ENCODE peak calls at places on chromosomes 6 and 20, in nine cellular contexts. V is activated CD8-positive, alpha-beta memory T cell treated with anti-CD3 and anti-CD28 coated beads for 4 hours; Q is KBM-7; K is kidney glomerular epithelial cell; R is Jurkat, Clone E6-1; E is MV-4-11; B is spleen; W is stimulated activated naive B cell treated with anti-CD40 and anti-IgM and Interleukin-4, amounts not matched to agents 10 μg/mL and 1 μg/mL and 100 μg/mL, for 72 hours; A is naive thymus-derived CD4-positive, alpha-beta T cell. X is an unnamed sample.

GRCh38 chr20:18524646-18525045 is 16.9 kb downstream of the SEC23B start:
- DNase-seq in V (no peak), Q (no peak), K (no peak), R (no peak), E (no peak), B (no peak), W (no peak), A (no peak), X (no peak)

GRCh38 chr6:89270951-89271721 is 44.0 kb downstream of the GABRR2 start:
- DNase-seq in V (no peak), Q (peak; percentile 66), K (no peak), R (no peak), E (peak; percentile 74), B (no peak), W (no peak), A (no peak), X (peak; percentile 16)

GRCh38 chr6:147925826-147926225 is 416.8 kb upstream of the SASH1 start:
- DNase-seq in V (no peak), Q (no peak), K (no peak), R (no peak), E (no peak), B (no peak), W (no peak), A (no peak), X (no peak)

GRCh38 chr6:160015778-160016684 is 47.1 kb downstream of the IGF2R start:
- DNase-seq in V (no peak), Q (no peak), K (no peak), R (peak; percentile 92), E (peak; percentile 61), B (no peak), W (no peak), A (peak; percentile 52), X (no peak)

GRCh38 chr6:53325785-53326184 is 23.0 kb downstream of the ELOVL5 start:
- DNase-seq in V (no peak), Q (no peak), K (no peak), R (no peak), E (no peak), B (no peak), W (no peak), A (no peak), X (no peak)

GRCh38 chr20:59431014-59431413 is 130.6 kb downstream of the EDN3 start:
- DNase-seq in V (no peak), Q (no peak), K (no peak), R (no peak), E (no peak), B (no peak), W (no peak), A (no peak), X (no peak)

GRCh38 chr20:51456511-51457280 is 85.8 kb downstream of the NFATC2 start:
- DNase-seq in V (no peak), Q (peak; percentile 51), K (peak; percentile 97), R (no peak), E (peak; percentile 49), B (peak; percentile 90), W (no peak), A (no peak), X (no peak)

GRCh38 chr6:6486595-6486994 is 101.9 kb upstream of the LY86 start:
- DNase-seq in V (no peak), Q (no peak), K (no peak), R (no peak), E (no peak), B (no peak), W (no peak), A (no peak), X (no peak)

GRCh38 chr20:25024171-25024570 is 31.6 kb upstream of the APMAP start:
- DNase-seq in V (no peak), Q (no peak), K (no peak), R (no peak), E (no peak), B (peak; percentile 46), W (no peak), A (no peak), X (no peak)

GRCh38 chr6:53306819-53307347 is 41.9 kb downstream of the ELOVL5 start:
- DNase-seq in V (no peak), Q (no peak), K (peak; percentile 72), R (peak; percentile 66), E (no peak), B (no peak), W (peak; percentile 31), A (no peak), X (no peak)

GRCh38 chr6:46014511-46015118 is 1.0 kb downstream of the CLIC5 start:
- DNase-seq in V (no peak), Q (peak; percentile 9), K (no peak), R (no peak), E (no peak), B (peak; percentile 73), W (no peak), A (peak; percentile 21), X (no peak)

GRCh38 chr6:27213544-27214125 is 33.9 kb upstream of the PRSS16 start:
- DNase-seq in V (no peak), Q (no peak), K (no peak), R (no peak), E (no peak), B (no peak), W (no peak), A (no peak), X (no peak)

GRCh38 chr20:38804682-38805501 is 605 bp upstream of the PPP1R16B start:
- DNase-seq in V (peak; percentile 61), Q (peak; percentile 99), K (no peak), R (peak; percentile 95), E (peak; percentile 85), B (peak; percentile 91), W (peak; percentile 75), A (peak; percentile 86), X (no peak)

GRCh38 chr6:27327023-27327742 is 15.1 kb upstream of the POM121L2 start:
- DNase-seq in V (no peak), Q (no peak), K (no peak), R (no peak), E (no peak), B (no peak), W (no peak), A (no peak), X (no peak)

GRCh38 chr20:5714261-5715041 is 35.8 kb upstream of the SHLD1 start:
- DNase-seq in V (peak; percentile 45), Q (peak; percentile 61), K (no peak), R (peak; percentile 96), E (peak; percentile 14), B (no peak), W (no peak), A (peak; percentile 97), X (no peak)

GRCh38 chr6:157265630-157266029 is 57.7 kb downstream of the TMEM242 start:
- DNase-seq in V (no peak), Q (no peak), K (no peak), R (no peak), E (no peak), B (peak; percentile 32), W (no peak), A (no peak), X (no peak)

GRCh38 chr6:1745814-1746213 is 136.1 kb downstream of the FOXC1 start:
- DNase-seq in V (no peak), Q (no peak), K (peak; percentile 91), R (no peak), E (no peak), B (no peak), W (no peak), A (no peak), X (no peak)

GRCh38 chr20:45329497-45330319 is 18.5 kb downstream of the SDC4 start:
- DNase-seq in V (no peak), Q (no peak), K (no peak), R (no peak), E (no peak), B (no peak), W (no peak), A (no peak), X (no peak)

GRCh38 chr6:33160728-33161323 is 31.4 kb downstream of the COL11A2 start:
- DNase-seq in V (no peak), Q (peak; percentile 37), K (no peak), R (peak; percentile 33), E (peak; percentile 79), B (no peak), W (no peak), A (no peak), X (no peak)

GRCh38 chr6:156190270-156190669 is 586.9 kb upstream of the ARID1B start:
- DNase-seq in V (no peak), Q (no peak), K (no peak), R (no peak), E (no peak), B (peak; percentile 70), W (no peak), A (no peak), X (no peak)

GRCh38 chr6:30938730-30939129 is 2.0 kb upstream of the MUCL3 start:
- DNase-seq in V (no peak), Q (no peak), K (no peak), R (no peak), E (no peak), B (no peak), W (no peak), A (no peak), X (no peak)

GRCh38 chr20:32332614-32333013 is 25.5 kb upstream of the ASXL1 start:
- DNase-seq in V (no peak), Q (no peak), K (peak; percentile 2), R (no peak), E (no peak), B (no peak), W (no peak), A (no peak), X (peak; percentile 33)

GRCh38 chr20:4821590-4821989 is 99.9 kb downstream of the PRND start:
- DNase-seq in V (no peak), Q (no peak), K (no peak), R (no peak), E (no peak), B (no peak), W (no peak), A (no peak), X (no peak)

GRCh38 chr6:39335780-39336541 is 13.5 kb upstream of the KCNK16 start:
- DNase-seq in V (no peak), Q (peak; percentile 30), K (no peak), R (no peak), E (peak; percentile 89), B (no peak), W (no peak), A (no peak), X (no peak)

GRCh38 chr6:79600313-79601019 is 30.7 kb upstream of the SH3BGRL2 start:
- DNase-seq in V (no peak), Q (no peak), K (no peak), R (no peak), E (no peak), B (no peak), W (no peak), A (no peak), X (no peak)

GRCh38 chr20:1526310-1526709 is 31.2 kb downstream of the SIRPD start:
- DNase-seq in V (no peak), Q (peak; percentile 8), K (no peak), R (no peak), E (peak; percentile 44), B (no peak), W (no peak), A (no peak), X (no peak)

GRCh38 chr6:168122011-168122410 is 43.0 kb upstream of the FRMD1 start:
- DNase-seq in V (no peak), Q (no peak), K (no peak), R (no peak), E (no peak), B (peak; percentile 54), W (no peak), A (no peak), X (no peak)

GRCh38 chr6:154414021-154414813 is 57.6 kb upstream of the IPCEF1 start:
- DNase-seq in V (no peak), Q (peak; percentile 80), K (no peak), R (no peak), E (peak; percentile 95), B (no peak), W (no peak), A (no peak), X (no peak)

GRCh38 chr6:14464049-14464448 is 346.5 kb downstream of the CD83 start:
- DNase-seq in V (no peak), Q (no peak), K (no peak), R (peak; percentile 95), E (no peak), B (no peak), W (no peak), A (no peak), X (no peak)

GRCh38 chr6:118187568-118188164 is 280.6 kb downstream of the SLC35F1 start:
- DNase-seq in V (no peak), Q (no peak), K (no peak), R (no peak), E (peak; percentile 86), B (no peak), W (no peak), A (no peak), X (no peak)

GRCh38 chr20:18428490-18429173 is 38.2 kb downstream of the DZANK1 start:
- DNase-seq in V (no peak), Q (no peak), K (peak; percentile 15), R (no peak), E (no peak), B (no peak), W (no peak), A (no peak), X (no peak)